ENCODE peak calls at places on chromosome 2, in four cellular contexts. E, N, T and J are unnamed samples.

GRCh38 chr2:26633351-26633945 is 7.7 kb downstream of the CIB4 start:
- DNase-seq in T (no peak), N (no peak), E (no peak), J (no peak)

GRCh38 chr2:182866461-182867369 is at the start of gene FRZB:
- DNase-seq in N (no peak), T (peak), E (peak), J (peak)

GRCh38 chr2:80126596-80127189 is 177.9 kb downstream of the LRRTM1 start:
- DNase-seq in E (peak), N (no peak), T (no peak), J (no peak)

GRCh38 chr2:20611077-20611843 is 39.6 kb downstream of the HS1BP3 start:
- DNase-seq in N (no peak), T (peak), E (peak), J (no peak)

GRCh38 chr2:98915751-98916358 is 20.2 kb downstream of the CRACDL start:
- DNase-seq in E (no peak), N (no peak), T (no peak), J (no peak)

GRCh38 chr2:132489150-132489549 is 72.5 kb downstream of the GPR39 start:
- DNase-seq in N (no peak), E (no peak), T (no peak), J (peak)

GRCh38 chr2:102848366-102848839 is 86.6 kb downstream of the TMEM182 start:
- DNase-seq in T (peak), E (peak), N (no peak), J (peak)

GRCh38 chr2:48471048-48471474 is 58.9 kb upstream of the STON1 start:
- DNase-seq in N (no peak), E (peak), T (peak), J (peak)

GRCh38 chr2:181070119-181070833 is 89.9 kb downstream of the UBE2E3 start:
- DNase-seq in E (peak), N (no peak), T (no peak), J (no peak)

GRCh38 chr2:158130832-158131473 is 29.3 kb downstream of the UPP2 start:
- DNase-seq in T (peak), N (no peak), E (no peak), J (no peak)

GRCh38 chr2:70349921-70350685 is 48.2 kb upstream of the FAM136A start:
- DNase-seq in T (no peak), E (no peak), N (no peak), J (no peak)

GRCh38 chr2:72894466-72894865 is 7.3 kb downstream of the SPR start:
- DNase-seq in E (no peak), N (no peak), T (no peak), J (no peak)

GRCh38 chr2:7609556-7610323 is 692.5 kb downstream of the RNF144A start:
- DNase-seq in T (no peak), N (no peak), E (no peak), J (no peak)

GRCh38 chr2:237627463-237628321 is at the start of gene LRRFIP1:
- DNase-seq in N (no peak), E (no peak), T (no peak), J (peak)

GRCh38 chr2:29920631-29921559 is 491 bp downstream of the ALK start:
- DNase-seq in N (no peak), T (no peak), E (peak), J (peak)

GRCh38 chr2:36698978-36699377 is 2.5 kb downstream of the VIT start:
- DNase-seq in T (no peak), N (no peak), E (no peak), J (no peak)

GRCh38 chr2:218217366-218218309 is 649 bp downstream of the ARPC2 start:
- DNase-seq in N (no peak), T (peak), E (no peak), J (peak)

GRCh38 chr2:196160101-196160500 is 11.3 kb downstream of the STK17B start:
- DNase-seq in N (peak), E (peak), T (no peak), J (no peak)

GRCh38 chr2:234911271-234911670 is 40.5 kb upstream of the SH3BP4 start:
- DNase-seq in T (no peak), N (no peak), E (no peak), J (no peak)

GRCh38 chr2:218465987-218466633 is 47.2 kb downstream of the VIL1 start:
- DNase-seq in N (no peak), T (peak), E (no peak), J (no peak)

GRCh38 chr2:113976277-113976928 is 86.5 kb downstream of the ACTR3 start:
- DNase-seq in N (no peak), E (no peak), T (no peak), J (no peak)

GRCh38 chr2:106572541-106573148 is 85.5 kb downstream of the CD8B2 start:
- DNase-seq in N (no peak), T (peak), E (peak), J (peak)

GRCh38 chr2:187982668-187983067 is 309.0 kb upstream of the GULP1 start:
- DNase-seq in N (peak), E (no peak), T (no peak), J (no peak)

GRCh38 chr2:105788670-105789290 is 44.1 kb downstream of the NCK2 start:
- DNase-seq in N (no peak), T (no peak), E (no peak), J (no peak)

GRCh38 chr2:49973917-49974368 is 819.6 kb upstream of the FSHR start:
- DNase-seq in E (no peak), T (no peak), N (no peak), J (peak)

GRCh38 chr2:132503621-132504200 is 87.1 kb downstream of the GPR39 start:
- DNase-seq in N (no peak), E (no peak), T (no peak), J (no peak)

GRCh38 chr2:46970334-46971288 is 55.0 kb upstream of the MCFD2 start:
- DNase-seq in E (no peak), T (peak), N (no peak), J (no peak)

GRCh38 chr2:18284331-18284730 is 276.1 kb downstream of the RDH14 start:
- DNase-seq in E (no peak), N (no peak), T (no peak), J (no peak)

GRCh38 chr2:71974846-71975245 is 172.8 kb downstream of the CYP26B1 start:
- DNase-seq in T (no peak), E (no peak), N (no peak), J (no peak)

GRCh38 chr2:11967946-11968465 is 221.6 kb downstream of the LPIN1 start:
- DNase-seq in T (no peak), E (peak), N (no peak), J (no peak)

GRCh38 chr2:60822987-60823386 is 58.4 kb upstream of the REL start:
- DNase-seq in T (no peak), N (no peak), E (no peak), J (no peak)

GRCh38 chr2:26008851-26009566 is 24.9 kb upstream of the RAB10 start:
- DNase-seq in E (no peak), N (peak), T (peak), J (no peak)

GRCh38 chr2:27042985-27043634 is 8.4 kb upstream of the AGBL5 start:
- DNase-seq in E (no peak), N (no peak), T (no peak), J (no peak)

GRCh38 chr2:102058293-102058833 is 66.6 kb downstream of the IL1R2 start:
- DNase-seq in T (no peak), E (no peak), N (no peak), J (no peak)

GRCh38 chr2:120677221-120677620 is 58.4 kb upstream of the GLI2 start:
- DNase-seq in N (no peak), E (no peak), T (no peak), J (no peak)
- TF ChIP-seq FOXM1 in N (no peak), E (no peak), T (no peak), J (no peak)

DNA sequence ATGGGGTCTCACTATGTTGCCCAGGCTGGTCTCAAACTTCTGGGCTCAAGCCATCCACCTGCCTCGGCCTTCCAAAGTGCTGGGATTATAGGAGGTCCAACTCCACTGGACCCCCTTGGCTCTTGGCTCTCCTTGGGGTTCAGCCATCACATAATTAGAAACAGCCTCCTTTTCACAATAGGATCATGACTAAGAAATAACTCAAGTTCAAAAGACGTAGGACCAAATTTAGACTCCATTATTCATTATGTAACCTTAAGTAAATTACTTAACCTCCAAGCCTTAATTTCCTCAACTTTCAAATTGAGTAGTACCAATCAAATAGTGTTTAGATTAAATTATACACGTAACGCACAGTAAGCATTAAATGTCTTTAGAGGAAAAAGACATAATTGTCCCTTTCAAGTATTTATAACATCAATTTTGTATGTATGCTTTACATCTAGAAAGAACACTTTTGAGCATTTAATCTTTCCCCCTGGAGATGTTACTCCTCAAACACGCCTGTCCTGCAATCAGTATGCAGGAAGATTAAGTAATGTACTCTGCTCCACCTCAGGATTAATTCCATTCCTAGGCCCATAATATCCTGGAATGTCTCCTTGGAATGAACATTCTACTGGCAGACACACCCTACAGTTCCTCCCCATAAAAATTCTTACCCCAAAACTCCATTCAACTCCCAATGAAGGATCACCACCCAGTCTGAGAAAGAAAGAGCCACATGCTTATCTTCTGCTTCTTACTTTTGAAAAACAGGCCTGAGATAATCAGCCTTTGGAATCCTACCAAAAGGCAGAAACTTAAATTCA is 49.1 kb downstream of the COBLL1 start:
- DNase-seq in E (no peak), N (no peak), T (no peak), J (no peak)
- TF ChIP-seq BHLHE40 in E (no peak), N (no peak), T (no peak), J (no peak)

GRCh38 chr2:96340493-96341414 is 5.2 kb downstream of the NCAPH start:
- DNase-seq in N (no peak), E (no peak), T (no peak), J (no peak)
- TF ChIP-seq FOXM1 in N (no peak), E (no peak), T (no peak), J (no peak)

DNA sequence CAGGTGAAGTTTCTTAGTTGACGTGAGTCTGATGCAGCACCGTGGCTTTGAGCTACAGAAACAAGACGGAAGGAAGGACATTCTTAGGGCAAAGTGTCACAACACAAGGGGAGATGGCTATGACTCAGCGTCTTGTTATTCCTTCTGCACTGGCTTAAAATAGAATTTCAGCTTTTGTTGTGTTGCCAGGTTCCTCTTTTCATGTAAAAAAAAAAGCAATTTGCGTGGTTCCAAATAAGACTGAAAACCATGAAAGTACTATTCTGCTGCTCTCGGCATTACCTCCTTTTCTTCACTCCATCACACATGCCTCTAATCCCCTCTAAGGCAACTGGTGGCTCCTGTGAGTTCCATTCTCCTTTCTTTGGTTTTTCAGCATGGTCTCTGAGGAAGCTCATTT is 150.1 kb downstream of the ANTXR1 start:
- DNase-seq in T (no peak), N (peak), E (no peak), J (no peak)
- TF ChIP-seq BHLHE40 in T (no peak), N (no peak), E (no peak), J (no peak)

DNA sequence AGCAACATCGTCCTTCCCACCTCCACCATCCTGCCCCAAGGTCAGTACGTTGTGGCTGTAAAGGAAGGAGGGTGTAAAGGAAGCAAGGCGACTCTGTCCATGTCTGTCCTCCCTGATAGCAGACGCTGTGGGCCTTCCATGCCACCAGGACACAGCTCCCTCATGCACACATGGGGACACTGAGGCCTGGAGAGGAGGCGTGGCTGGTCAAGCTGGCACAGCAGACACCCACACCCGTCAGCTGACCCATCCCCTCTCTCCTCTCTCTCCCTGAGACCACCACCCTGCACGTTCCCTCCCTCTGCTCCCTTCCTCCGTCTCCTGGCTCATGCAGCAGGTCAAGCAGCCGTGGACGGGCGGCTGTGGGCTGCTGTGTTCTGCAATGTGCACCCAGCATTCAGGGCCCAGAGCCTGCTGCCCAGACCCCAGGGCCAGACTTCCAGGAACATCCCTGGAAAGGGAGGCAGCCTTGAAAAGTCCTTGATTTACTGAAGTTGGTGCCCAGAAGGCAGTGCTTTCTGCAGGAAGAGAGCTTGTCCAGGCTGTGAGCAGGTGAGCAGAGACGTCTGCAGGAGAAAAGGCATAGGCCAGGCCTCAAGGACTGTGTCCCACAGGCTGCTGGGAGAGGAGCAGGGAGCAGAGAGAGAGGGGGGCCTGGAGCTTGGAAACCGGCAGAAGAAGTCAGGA is 133.6 kb downstream of the DDX1 start:
- DNase-seq in T (no peak), N (no peak), E (no peak), J (no peak)
- TF ChIP-seq FOXM1 in T (no peak), N (no peak), E (no peak), J (no peak)

DNA sequence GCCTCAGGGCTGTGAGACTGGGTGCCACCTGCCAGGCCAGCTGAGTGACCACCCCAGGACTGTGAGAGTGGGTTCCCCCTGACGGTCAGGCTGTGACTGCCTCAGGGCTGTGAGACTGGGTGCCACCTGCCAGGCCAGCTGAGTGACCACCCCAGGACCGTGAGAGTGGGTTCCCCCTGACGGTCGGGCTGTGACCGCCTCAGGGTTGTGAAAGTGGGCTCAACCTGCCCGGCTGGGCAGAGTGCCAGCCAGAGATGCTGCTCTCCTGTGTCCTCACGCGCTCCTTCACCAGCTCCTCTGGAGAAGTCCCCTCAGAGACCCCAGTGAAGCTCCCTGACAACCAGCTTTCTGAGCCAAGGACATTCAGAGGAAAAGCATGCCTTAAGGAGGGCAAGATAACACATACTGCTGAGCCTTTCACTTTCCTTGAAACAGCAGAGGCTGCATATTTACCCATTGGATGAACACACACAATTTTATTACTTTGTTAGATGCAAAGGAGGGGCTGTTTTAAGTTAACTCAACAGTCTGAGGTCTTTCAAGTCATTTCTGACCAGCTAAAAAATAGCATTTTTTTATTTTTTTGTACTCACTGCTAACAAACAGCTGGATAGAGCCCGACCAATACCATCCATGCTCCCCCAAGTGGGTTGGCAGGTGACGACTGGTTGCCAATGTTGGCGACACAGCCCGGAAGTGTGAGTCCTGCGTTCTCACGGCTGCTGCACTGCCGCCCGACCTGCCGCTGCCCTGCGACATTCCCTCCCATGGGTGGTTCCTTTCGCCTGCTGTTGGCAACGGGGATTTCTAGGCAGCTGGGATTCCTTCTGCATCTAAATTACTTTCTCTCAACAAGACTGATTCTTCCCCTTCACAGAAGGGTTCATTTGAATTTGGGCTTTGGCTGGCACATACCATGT is 70.7 kb downstream of the NDUFA10 start:
- DNase-seq in T (no peak), E (no peak), N (no peak), J (no peak)
- TF ChIP-seq BHLHE40 in T (no peak), E (no peak), N (no peak), J (no peak)

DNA sequence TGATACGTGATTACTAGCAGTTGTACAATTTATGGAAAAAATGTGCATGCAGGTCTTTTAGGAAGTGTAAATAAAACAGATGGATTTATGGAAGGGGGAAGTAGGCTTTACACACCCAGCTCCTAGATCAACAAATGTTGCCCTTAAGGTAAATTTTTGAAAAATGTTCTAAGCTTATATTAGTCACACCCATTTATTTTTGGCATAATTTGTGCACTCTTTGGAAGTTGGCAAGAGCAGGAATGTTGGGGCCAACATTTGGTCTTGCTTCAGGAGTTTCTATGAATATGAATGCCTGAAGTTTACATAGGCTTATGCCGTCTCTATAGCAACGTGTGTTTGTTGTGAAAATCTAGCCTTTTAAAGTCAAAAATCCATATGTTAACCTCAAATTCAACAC is 180.3 kb upstream of the SPRED2 start:
- DNase-seq in E (no peak), N (no peak), T (no peak), J (no peak)
- TF ChIP-seq FOXM1 in E (no peak), N (no peak), T (no peak), J (no peak)

DNA sequence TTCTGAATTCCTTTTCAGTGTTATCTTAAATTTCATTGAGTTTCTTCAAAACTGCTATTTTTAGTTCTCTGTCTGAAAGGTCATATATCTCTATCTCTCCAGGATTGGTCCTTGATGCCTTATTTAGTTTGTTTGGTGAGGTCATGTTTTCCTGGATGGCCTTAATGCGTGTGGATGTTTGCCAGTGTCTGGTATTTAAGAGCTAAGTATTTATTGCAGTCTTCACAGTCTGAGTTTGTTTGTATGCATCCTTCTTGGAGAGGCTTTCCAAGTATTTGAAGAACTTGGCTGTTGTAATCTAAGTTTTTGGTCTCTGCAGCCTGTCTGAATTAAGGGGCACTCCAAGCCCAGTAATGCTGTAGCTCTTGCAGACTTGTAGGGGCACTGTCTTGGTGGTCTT is 249.3 kb downstream of the ZNF385B start:
- DNase-seq in N (no peak), T (no peak), E (no peak), J (no peak)
- TF ChIP-seq BHLHE40 in N (no peak), T (no peak), E (no peak), J (no peak)